ENCODE peak calls at places on chromosome 10, in nine cellular contexts. M is HFFc6, G is Calu3, D is cardiac muscle cell, X is foreskin fibroblast, T is tibial artery, F is IMR-90, H is heart right ventricle, B is AG04450. V is an unnamed sample.

GRCh38 chr10:111171183-111171582 is 94.4 kb downstream of the ADRA2A start:
- DNase-seq in M (no peak), G (no peak), D (no peak), X (no peak), T (no peak), F (no peak), H (no peak), B (no peak), V (no peak)

GRCh38 chr10:26486985-26487850 is 49.1 kb downstream of the APBB1IP start:
- DNase-seq in M (peak), G (peak), D (no peak), X (peak), T (peak), F (peak), H (no peak), B (peak), V (no peak)

GRCh38 chr10:49539320-49539885 is 482 bp upstream of the ERCC6 start:
- DNase-seq in M (peak), G (peak), D (peak), X (peak), T (peak), F (peak), H (peak), B (no peak), V (no peak)

GRCh38 chr10:78960316-78960800 is 108.4 kb upstream of the ZMIZ1 start:
- DNase-seq in M (peak), G (peak), D (peak), X (peak), T (peak), F (peak), H (peak), B (no peak), V (no peak)

GRCh38 chr10:132457328-132458070 is 60.5 kb downstream of the PWWP2B start:
- DNase-seq in M (no peak), G (no peak), D (no peak), X (no peak), T (no peak), F (no peak), H (no peak), B (no peak), V (no peak)

GRCh38 chr10:44260286-44260928 is 124.5 kb downstream of the CXCL12 start:
- DNase-seq in M (no peak), G (no peak), D (no peak), X (no peak), T (no peak), F (no peak), H (no peak), B (no peak), V (no peak)

GRCh38 chr10:3526721-3527120 is 258.3 kb downstream of the KLF6 start:
- DNase-seq in M (peak), G (no peak), D (no peak), X (peak), T (no peak), F (peak), H (peak), B (peak), V (no peak)

GRCh38 chr10:91220194-91220953 is at the start of gene PCGF5:
- DNase-seq in M (peak), G (peak), D (peak), X (peak), T (peak), F (peak), H (peak), B (peak), V (peak)

GRCh38 chr10:31698169-31698890 is 230.3 kb downstream of the ARHGAP12 start:
- DNase-seq in M (peak), G (no peak), D (no peak), X (peak), T (peak), F (peak), H (peak), B (peak), V (no peak)

GRCh38 chr10:97020452-97021400 is 165.0 kb downstream of the SLIT1 start:
- DNase-seq in M (no peak), G (no peak), D (peak), X (no peak), T (no peak), F (no peak), H (peak), B (no peak), V (no peak)

GRCh38 chr10:131748831-131749766 is 151.7 kb upstream of the PPP2R2D start:
- DNase-seq in M (no peak), G (peak), D (no peak), X (no peak), T (no peak), F (no peak), H (no peak), B (no peak), V (no peak)

GRCh38 chr10:121698336-121698735 is 100.1 kb upstream of the FGFR2 start:
- DNase-seq in M (no peak), G (no peak), D (no peak), X (no peak), T (no peak), F (no peak), H (no peak), B (no peak), V (no peak)

GRCh38 chr10:130762481-130762880 is 549.0 kb downstream of the TCERG1L start:
- DNase-seq in M (no peak), G (no peak), D (no peak), X (no peak), T (no peak), F (no peak), H (no peak), B (no peak), V (no peak)

GRCh38 chr10:89745903-89746302 is 44.5 kb downstream of the KIF20B start:
- DNase-seq in M (no peak), G (no peak), D (no peak), X (no peak), T (no peak), F (no peak), H (no peak), B (no peak), V (no peak)

GRCh38 chr10:74051729-74052342 is 53.9 kb downstream of the VCL start:
- DNase-seq in M (no peak), G (peak), D (no peak), X (no peak), T (no peak), F (no peak), H (no peak), B (no peak), V (no peak)

GRCh38 chr10:30820282-30820991 is 190.9 kb upstream of the LYZL2 start:
- DNase-seq in M (peak), G (no peak), D (no peak), X (peak), T (no peak), F (peak), H (no peak), B (peak), V (no peak)

GRCh38 chr10:49070701-49071100 is 44.6 kb downstream of the VSTM4 start:
- DNase-seq in M (no peak), G (no peak), D (no peak), X (no peak), T (no peak), F (no peak), H (no peak), B (no peak), V (no peak)

GRCh38 chr10:118840776-118841468 is 86.2 kb upstream of the CACUL1 start:
- DNase-seq in M (no peak), G (no peak), D (no peak), X (no peak), T (no peak), F (no peak), H (no peak), B (no peak), V (no peak)

GRCh38 chr10:103745264-103746247 is 109.8 kb downstream of the SH3PXD2A start:
- DNase-seq in M (peak), G (peak), D (no peak), X (peak), T (no peak), F (peak), H (no peak), B (no peak), V (no peak)

GRCh38 chr10:132359305-132360040 is 27.5 kb downstream of the LRRC27 start:
- DNase-seq in M (no peak), G (no peak), D (no peak), X (no peak), T (no peak), F (no peak), H (peak), B (no peak), V (no peak)

GRCh38 chr10:1115262-1115955 is 59.2 kb downstream of the WDR37 start:
- DNase-seq in M (no peak), G (no peak), D (no peak), X (no peak), T (no peak), F (no peak), H (no peak), B (no peak), V (no peak)

GRCh38 chr10:81145975-81146374 is 608.3 kb downstream of the SH2D4B start:
- DNase-seq in M (no peak), G (no peak), D (no peak), X (no peak), T (no peak), F (no peak), H (no peak), B (no peak), V (no peak)

GRCh38 chr10:49532461-49532860 is 6.5 kb downstream of the ERCC6 start:
- DNase-seq in M (no peak), G (no peak), D (no peak), X (no peak), T (no peak), F (no peak), H (no peak), B (no peak), V (no peak)

GRCh38 chr10:17428096-17428615 is 26.2 kb downstream of the ST8SIA6 start:
- DNase-seq in M (no peak), G (no peak), D (no peak), X (no peak), T (no peak), F (no peak), H (no peak), B (no peak), V (no peak)

GRCh38 chr10:67785098-67785497 is 52.9 kb downstream of the DNAJC12 start:
- DNase-seq in M (no peak), G (no peak), D (no peak), X (no peak), T (no peak), F (no peak), H (no peak), B (no peak), V (no peak)
- TF ChIP-seq CTCF in M (no peak), G (no peak), D (no peak), X (no peak), T (no peak), F (no peak), H (no peak), B (no peak), V (no peak)

GRCh38 chr10:92689663-92690210 is at the start of gene HHEX:
- DNase-seq in M (no peak), G (peak), D (peak), X (peak), T (peak), F (peak), H (peak), B (no peak), V (no peak)
- TF ChIP-seq CTCF in M (peak), G (no peak), D (no peak), X (no peak), T (no peak), F (no peak), H (no peak), B (peak), V (no peak)

DNA sequence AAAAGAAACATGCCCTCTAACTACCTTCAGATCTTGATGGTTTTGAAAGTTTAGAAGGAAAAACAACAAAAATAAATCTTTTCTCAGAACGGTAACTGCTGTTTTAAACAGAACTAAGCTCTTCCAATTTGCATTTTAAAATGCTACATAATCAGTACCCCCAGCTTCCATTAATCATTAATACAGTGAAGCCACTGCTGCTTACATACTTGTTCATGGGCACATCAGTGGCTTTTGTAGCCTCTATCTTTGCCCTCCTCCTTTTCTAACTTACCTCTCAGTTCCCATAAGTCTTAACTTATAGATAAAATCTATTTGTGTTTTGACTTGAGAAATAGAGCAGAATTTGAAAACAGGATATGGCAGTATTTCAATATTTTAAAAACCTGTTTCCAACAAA is 109.1 kb downstream of the POLL start:
- DNase-seq in M (no peak), G (no peak), D (no peak), X (no peak), T (no peak), F (no peak), H (no peak), B (no peak), V (no peak)
- TF ChIP-seq CTCF in M (no peak), G (no peak), D (no peak), X (no peak), T (no peak), F (no peak), H (no peak), B (no peak), V (no peak)

DNA sequence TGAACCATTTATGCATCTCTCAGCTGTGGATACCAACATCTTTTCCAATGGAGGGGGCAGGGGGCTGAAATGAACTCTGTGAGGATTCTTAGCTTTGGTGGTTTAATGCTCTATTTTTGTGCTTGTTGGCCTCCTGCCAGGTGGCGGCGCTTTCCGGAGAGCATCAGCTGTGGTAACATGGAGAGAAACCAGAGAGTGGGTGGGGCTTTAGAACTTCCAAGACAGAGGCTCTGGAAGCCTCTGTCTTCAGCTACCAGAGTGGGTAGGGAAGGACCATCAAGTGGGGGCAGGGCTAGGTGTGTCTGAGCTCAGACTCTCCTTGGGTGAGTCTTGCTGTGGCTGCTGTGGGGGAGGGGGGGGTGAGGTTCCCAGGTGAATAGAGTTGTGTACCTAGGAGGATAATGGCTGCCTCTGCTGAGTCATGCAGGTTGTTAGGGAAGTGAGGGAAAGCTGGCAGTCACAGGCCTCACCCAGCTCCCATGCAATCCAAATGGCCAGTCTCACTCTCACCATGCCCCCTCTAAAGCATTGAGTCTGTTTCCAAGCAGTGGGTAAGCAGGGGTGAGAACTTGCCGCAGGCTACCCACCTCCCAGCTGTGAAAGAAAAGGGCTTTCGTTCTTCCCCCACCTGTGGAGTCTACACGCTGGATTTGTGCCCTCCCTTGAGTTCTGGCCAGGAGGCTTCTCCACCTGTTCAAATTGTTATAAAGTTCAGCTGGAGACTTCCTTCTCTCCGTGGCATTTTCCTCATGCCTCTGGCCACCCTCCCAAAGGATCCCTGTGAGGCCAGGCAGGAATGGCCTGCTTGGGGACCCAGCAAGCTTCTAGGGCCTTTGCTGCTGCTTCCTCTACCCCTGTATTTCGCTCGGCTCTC is 527.0 kb downstream of the NEBL start:
- DNase-seq in M (no peak), G (no peak), D (no peak), X (no peak), T (no peak), F (no peak), H (peak), B (no peak), V (no peak)
- TF ChIP-seq CTCF in M (no peak), G (no peak), D (no peak), X (no peak), T (no peak), F (no peak), H (no peak), B (no peak), V (no peak)

GRCh38 chr10:75295901-75296441 is 60.2 kb upstream of the COMTD1 start:
- DNase-seq in M (no peak), G (no peak), D (peak), X (peak), T (no peak), F (peak), H (peak), B (no peak), V (no peak)

GRCh38 chr10:75293456-75293840 is 57.7 kb upstream of the COMTD1 start:
- DNase-seq in M (no peak), G (no peak), D (no peak), X (peak), T (no peak), F (peak), H (no peak), B (no peak), V (no peak)

GRCh38 chr10:75294518-75294865 is 58.7 kb upstream of the COMTD1 start:
- DNase-seq in M (no peak), G (no peak), D (peak), X (peak), T (no peak), F (no peak), H (peak), B (no peak), V (no peak)

GRCh38 chr10:75294031-75294437 is 58.3 kb upstream of the COMTD1 start:
- DNase-seq in M (no peak), G (no peak), D (no peak), X (peak), T (no peak), F (no peak), H (no peak), B (no peak), V (no peak)

GRCh38 chr10:75294866-75295692 is 59.3 kb upstream of the COMTD1 start:
- DNase-seq in M (peak), G (peak), D (peak), X (peak), T (peak), F (peak), H (peak), B (peak), V (peak)
- TF ChIP-seq CTCF in M (peak), G (peak), D (peak), X (no peak), T (peak), F (peak), H (peak), B (no peak), V (no peak)